ENCODE peak calls at places on chromosomes 7 and 10, in seven cellular contexts. One of them, this sample, is unnamed.

GRCh38 chr7:128304212-128304611 is 39.5 kb downstream of the RBM28 start:
- DNase-seq in GM10248: no peak
- DNase-seq in erythroblast: no peak
- DNase-seq in activated gamma-delta T cell: no peak
- DNase-seq in NCI-H2029: no peak
- DNase-seq in lower leg skin: no peak
- DNase-seq in NCI-H187: peak
- DNase-seq in this sample: no peak

GRCh38 chr7:45407730-45408406 is 166.3 kb upstream of the ADCY1 start:
- DNase-seq in activated gamma-delta T cell: no peak
- DNase-seq in lower leg skin: no peak
- DNase-seq in NCI-H2029: no peak
- DNase-seq in GM10248: peak
- DNase-seq in NCI-H187: no peak
- DNase-seq in erythroblast: no peak
- DNase-seq in this sample: no peak

GRCh38 chr10:4453950-4454349 is 372.1 kb upstream of the AKR1E2 start:
- DNase-seq in erythroblast: no peak
- DNase-seq in GM10248: no peak
- DNase-seq in activated gamma-delta T cell: no peak
- DNase-seq in lower leg skin: no peak
- DNase-seq in NCI-H187: no peak
- DNase-seq in NCI-H2029: no peak
- DNase-seq in this sample: no peak

GRCh38 chr7:36473454-36474282 is 84.0 kb downstream of the ANLN start:
- DNase-seq in lower leg skin: no peak
- DNase-seq in GM10248: no peak
- DNase-seq in erythroblast: peak
- DNase-seq in activated gamma-delta T cell: no peak
- DNase-seq in NCI-H2029: peak
- DNase-seq in NCI-H187: peak
- DNase-seq in this sample: no peak

GRCh38 chr10:44014644-44015250 is 366.1 kb upstream of the ZNF32 start:
- DNase-seq in activated gamma-delta T cell: no peak
- DNase-seq in GM10248: no peak
- DNase-seq in erythroblast: no peak
- DNase-seq in NCI-H2029: no peak
- DNase-seq in NCI-H187: no peak
- DNase-seq in lower leg skin: no peak
- DNase-seq in this sample: no peak

GRCh38 chr7:65946895-65947294 is 35.1 kb downstream of the GUSB start:
- DNase-seq in NCI-H187: no peak
- DNase-seq in NCI-H2029: peak
- DNase-seq in erythroblast: no peak
- DNase-seq in lower leg skin: no peak
- DNase-seq in GM10248: no peak
- DNase-seq in activated gamma-delta T cell: no peak
- DNase-seq in this sample: no peak

GRCh38 chr7:30647589-30647988 is 34.7 kb downstream of the CRHR2 start:
- DNase-seq in lower leg skin: no peak
- DNase-seq in GM10248: no peak
- DNase-seq in NCI-H2029: no peak
- DNase-seq in NCI-H187: no peak
- DNase-seq in activated gamma-delta T cell: no peak
- DNase-seq in erythroblast: peak
- DNase-seq in this sample: no peak

GRCh38 chr7:151501676-151502075 is 18.0 kb downstream of the RHEB start:
- DNase-seq in activated gamma-delta T cell: no peak
- DNase-seq in erythroblast: no peak
- DNase-seq in NCI-H187: no peak
- DNase-seq in lower leg skin: no peak
- DNase-seq in NCI-H2029: no peak
- DNase-seq in GM10248: no peak
- DNase-seq in this sample: no peak

GRCh38 chr7:81645435-81645834 is 124.4 kb downstream of the HGF start:
- DNase-seq in GM10248: no peak
- DNase-seq in NCI-H2029: no peak
- DNase-seq in NCI-H187: no peak
- DNase-seq in erythroblast: no peak
- DNase-seq in activated gamma-delta T cell: no peak
- DNase-seq in lower leg skin: no peak
- DNase-seq in this sample: no peak

GRCh38 chr10:21993360-21994001 is 10.0 kb downstream of the DNAJC1 start:
- DNase-seq in activated gamma-delta T cell: no peak
- DNase-seq in erythroblast: peak
- DNase-seq in NCI-H2029: no peak
- DNase-seq in lower leg skin: no peak
- DNase-seq in NCI-H187: no peak
- DNase-seq in GM10248: peak
- DNase-seq in this sample: no peak

This sample was measured in ascending aorta.